ENCODE peak calls at places on chromosome 15, in five cellular contexts. M is A549, K is K562, X is IMR-90, C is GM12878. A is an unnamed sample.

GRCh38 chr15:42890161-42890913 is 30.2 kb downstream of the TTBK2 start:
- DNase-seq in K (no peak), C (no peak), M (no peak), X (peak), A (no peak)

GRCh38 chr15:24955549-24955929 is 752 bp downstream of the SNRPN start:
- DNase-seq in M (peak), X (no peak), C (no peak), K (no peak), A (no peak)

GRCh38 chr15:79341361-79341760 is 30.4 kb downstream of the TMED3 start:
- DNase-seq in C (no peak), X (no peak), M (no peak), K (no peak), A (no peak)

GRCh38 chr15:66724732-66725467 is 22.9 kb downstream of the SMAD6 start:
- DNase-seq in K (no peak), C (no peak), M (no peak), X (no peak), A (no peak)

GRCh38 chr15:66802087-66803001 is 100.3 kb downstream of the SMAD6 start:
- DNase-seq in X (peak), M (no peak), C (no peak), K (peak), A (no peak)

GRCh38 chr15:81502436-81502835 is 128.4 kb upstream of the TMC3 start:
- DNase-seq in M (no peak), X (peak), C (no peak), K (no peak), A (no peak)

GRCh38 chr15:72227192-72227586 is 3.8 kb downstream of the PKM start:
- DNase-seq in M (no peak), K (peak), C (peak), X (peak), A (no peak)

GRCh38 chr15:70051948-70052633 is 45.6 kb downstream of the TLE3 start:
- DNase-seq in K (no peak), C (no peak), M (no peak), X (no peak), A (no peak)

GRCh38 chr15:74904190-74904805 is 2.4 kb downstream of the FAM219B start:
- DNase-seq in M (no peak), K (no peak), C (no peak), X (no peak), A (no peak)

GRCh38 chr15:40957581-40958051 is 4.3 kb downstream of the CHAC1 start:
- DNase-seq in X (no peak), K (no peak), C (no peak), M (no peak), A (no peak)

GRCh38 chr15:63189955-63190691 is 717 bp downstream of the RAB8B start:
- DNase-seq in C (no peak), M (no peak), X (no peak), K (peak), A (no peak)

GRCh38 chr15:79366691-79367090 is 55.8 kb downstream of the TMED3 start:
- DNase-seq in M (no peak), X (peak), C (no peak), K (no peak), A (no peak)

GRCh38 chr15:92693922-92694331 is 38.4 kb upstream of the FAM174B start:
- DNase-seq in K (peak), M (peak), C (no peak), X (peak), A (peak)

GRCh38 chr15:36612063-36612788 is 32.8 kb downstream of the CDIN1 start:
- DNase-seq in X (peak), C (no peak), K (no peak), M (no peak), A (no peak)

GRCh38 chr15:72368315-72368714 is 7.5 kb downstream of the HEXA start:
- DNase-seq in X (no peak), C (no peak), M (no peak), K (no peak), A (no peak)

GRCh38 chr15:96409231-96410138 is 79.0 kb downstream of the NR2F2 start:
- DNase-seq in X (peak), C (no peak), K (peak), M (no peak), A (peak)

GRCh38 chr15:33131880-33132279 is 62.6 kb downstream of the FMN1 start:
- DNase-seq in X (peak), K (no peak), M (no peak), C (no peak), A (no peak)

GRCh38 chr15:91408476-91409076 is 308.5 kb downstream of the SV2B start:
- DNase-seq in C (no peak), K (no peak), M (no peak), X (peak), A (no peak)

GRCh38 chr15:58522865-58523264 is 91.1 kb downstream of the LIPC start:
- DNase-seq in M (no peak), C (no peak), X (no peak), K (no peak), A (no peak)

GRCh38 chr15:32981536-32981935 is 213.0 kb downstream of the FMN1 start:
- DNase-seq in K (no peak), C (no peak), X (peak), M (no peak), A (no peak)

GRCh38 chr15:83955806-83956265 is 279.7 kb upstream of the GOLGA6L4 start:
- DNase-seq in K (no peak), X (no peak), C (peak), M (no peak), A (no peak)

GRCh38 chr15:64775551-64776401 is at the start of gene RBPMS2:
- DNase-seq in K (no peak), X (peak), M (peak), C (no peak), A (peak)
- TF ChIP-seq BHLHE40 in K (no peak), X (no peak), M (no peak), C (no peak), A (no peak)

DNA sequence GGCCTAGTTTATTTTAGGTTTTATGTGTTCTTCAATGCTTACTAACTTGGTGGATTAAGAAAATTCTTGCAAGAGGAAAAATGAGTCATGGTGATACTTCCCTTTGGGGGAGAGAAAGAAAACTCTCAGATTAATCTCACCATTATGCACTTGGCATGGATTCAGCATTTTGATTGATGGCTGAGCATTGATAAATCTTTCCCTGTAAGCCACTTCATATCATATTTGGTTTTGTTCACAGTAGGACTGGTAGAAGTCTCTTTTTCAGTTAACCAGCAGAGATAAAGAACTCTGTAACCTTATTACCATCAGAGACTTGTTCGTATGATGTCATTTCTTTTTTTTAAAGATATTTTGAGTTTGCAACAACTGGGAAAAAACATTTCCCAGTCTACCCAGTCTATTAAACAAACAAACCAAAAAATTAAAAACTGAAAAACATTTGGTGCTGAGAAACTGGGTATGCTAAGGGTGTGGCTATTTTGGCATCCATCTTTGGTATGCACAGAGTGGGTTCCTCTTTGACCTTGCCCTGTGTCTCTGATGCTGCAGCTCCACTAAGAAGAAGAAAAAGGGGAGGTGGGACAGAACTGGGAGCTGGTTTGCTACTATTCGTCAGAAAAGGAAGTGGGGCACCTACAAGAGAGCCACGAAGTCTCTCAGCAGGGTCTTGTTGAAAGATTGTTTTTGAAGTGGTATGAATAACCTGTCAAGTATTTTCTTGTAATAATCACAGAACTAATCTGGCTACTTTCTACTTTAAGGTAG is 17.2 kb downstream of the TMOD3 start:
- DNase-seq in K (peak), C (no peak), X (peak), M (no peak), A (no peak)
- TF ChIP-seq BHLHE40 in K (no peak), C (no peak), X (no peak), M (no peak), A (no peak)

DNA sequence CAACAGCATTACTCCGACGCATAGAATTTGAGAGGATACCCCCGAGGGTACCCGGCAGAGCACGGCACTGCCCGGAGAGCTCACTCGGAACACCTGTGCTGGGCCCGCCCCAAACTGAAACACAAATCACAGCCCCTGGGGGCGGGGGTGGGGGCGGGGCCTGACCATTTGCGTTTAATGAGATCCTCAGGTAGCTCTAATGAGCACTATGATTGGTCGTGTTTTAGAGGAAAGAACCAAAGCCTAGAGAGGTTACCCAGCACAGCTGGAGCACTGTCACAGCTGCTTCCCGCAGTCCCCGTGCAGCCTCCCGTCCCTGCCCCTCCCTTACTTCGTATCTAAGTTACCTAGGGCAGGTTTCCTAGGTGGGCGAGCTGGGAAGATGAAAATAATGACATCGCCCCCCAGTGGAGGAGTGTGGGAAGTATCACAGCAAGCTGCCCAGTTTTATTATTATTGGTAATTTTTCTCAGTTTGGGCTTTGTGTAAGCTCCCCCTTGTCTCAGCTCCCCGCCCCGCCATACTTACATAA is 187.1 kb downstream of the PDE8A start:
- DNase-seq in X (peak), K (peak), M (peak), C (no peak), A (peak)
- TF ChIP-seq BHLHE40 in X (no peak), K (no peak), M (no peak), C (no peak), A (no peak)

DNA sequence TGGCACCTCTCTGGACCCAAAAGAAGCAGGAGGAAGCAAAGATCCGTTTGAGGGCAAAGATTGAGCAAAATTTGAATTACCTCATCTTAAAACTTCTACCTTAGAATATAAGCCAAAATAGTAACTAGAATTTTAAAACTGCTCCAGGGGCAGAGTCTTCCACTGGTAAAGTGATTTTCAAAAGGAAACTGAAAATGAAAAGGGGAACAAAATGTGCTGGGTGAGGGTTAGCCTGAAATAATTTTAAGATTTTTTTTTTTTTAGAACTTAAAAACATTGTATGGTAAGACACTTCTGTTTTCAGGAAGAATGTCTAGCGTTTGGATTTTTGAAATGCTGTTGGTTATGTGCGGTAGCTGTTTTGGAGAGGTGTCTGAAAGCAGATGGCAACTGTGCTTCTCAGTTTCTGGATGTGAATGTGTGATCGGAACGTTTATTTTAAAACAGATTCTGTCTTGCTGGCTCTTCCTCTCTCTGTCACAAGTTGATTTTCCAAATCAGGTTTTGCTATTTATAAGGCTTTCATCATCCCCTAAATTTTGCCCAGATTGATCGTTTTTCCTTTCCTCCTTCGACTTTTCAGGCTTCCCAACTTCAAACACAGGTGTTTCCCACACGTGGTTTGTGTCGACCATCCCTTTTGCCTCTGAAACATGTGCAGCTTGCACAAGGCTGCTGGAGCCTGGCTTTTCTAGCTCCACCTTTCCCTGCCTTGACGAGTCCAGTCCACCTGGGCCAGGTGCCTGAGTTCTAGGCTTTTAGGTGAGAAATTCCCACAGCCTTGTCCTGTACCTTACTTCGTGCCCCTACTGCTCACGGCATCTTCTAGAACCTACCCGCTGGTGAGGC is 3.3 kb downstream of the LRRK1 start:
- DNase-seq in C (no peak), K (no peak), X (no peak), M (no peak), A (no peak)
- TF ChIP-seq BHLHE40 in C (no peak), K (no peak), X (no peak), M (no peak), A (no peak)

A was measured in HEK293T.